ENCODE peak calls at places on chromosomes 7 and 10, in six cellular contexts. One of them, this sample, is unnamed.

GRCh38 chr7:29408841-29409243 is 154.8 kb upstream of the PRR15 start:
- DNase-seq in brain pericyte: peak
- DNase-seq in hippocampal formation: peak
- DNase-seq in ELF-1: peak
- DNase-seq in mammary epithelial cell: peak
- DNase-seq in effector CD8-positive, alpha-beta T cell: peak
- DNase-seq in this sample: peak

GRCh38 chr7:2523461-2523905 is 3.9 kb downstream of the LFNG start:
- DNase-seq in brain pericyte: no peak
- DNase-seq in hippocampal formation: no peak
- DNase-seq in ELF-1: peak
- DNase-seq in mammary epithelial cell: peak
- DNase-seq in effector CD8-positive, alpha-beta T cell: no peak
- DNase-seq in this sample: peak

GRCh38 chr10:8296090-8296741 is 241.7 kb downstream of the GATA3 start:
- DNase-seq in brain pericyte: no peak
- DNase-seq in hippocampal formation: no peak
- DNase-seq in ELF-1: peak
- DNase-seq in mammary epithelial cell: no peak
- DNase-seq in effector CD8-positive, alpha-beta T cell: no peak
- DNase-seq in this sample: no peak

GRCh38 chr10:110498982-110499795 is 1.5 kb downstream of the DUSP5 start:
- DNase-seq in brain pericyte: no peak
- DNase-seq in hippocampal formation: peak
- DNase-seq in ELF-1: peak
- DNase-seq in mammary epithelial cell: peak
- DNase-seq in effector CD8-positive, alpha-beta T cell: no peak
- DNase-seq in this sample: peak

GRCh38 chr10:93403741-93404354 is 78.3 kb downstream of the MYOF start:
- DNase-seq in brain pericyte: no peak
- DNase-seq in hippocampal formation: no peak
- DNase-seq in ELF-1: no peak
- DNase-seq in mammary epithelial cell: no peak
- DNase-seq in effector CD8-positive, alpha-beta T cell: no peak
- DNase-seq in this sample: no peak

GRCh38 chr7:32178731-32179366 is 108.6 kb upstream of the PDE1C start:
- DNase-seq in brain pericyte: no peak
- DNase-seq in hippocampal formation: no peak
- DNase-seq in ELF-1: no peak
- DNase-seq in mammary epithelial cell: no peak
- DNase-seq in effector CD8-positive, alpha-beta T cell: no peak
- DNase-seq in this sample: no peak

GRCh38 chr10:27150261-27150660 is 3.9 kb downstream of the YME1L1 start:
- DNase-seq in brain pericyte: no peak
- DNase-seq in hippocampal formation: no peak
- DNase-seq in ELF-1: no peak
- DNase-seq in mammary epithelial cell: no peak
- DNase-seq in effector CD8-positive, alpha-beta T cell: no peak
- DNase-seq in this sample: no peak

GRCh38 chr7:134420509-134421125 is 38.3 kb downstream of the AKR1B1 start:
- DNase-seq in brain pericyte: no peak
- DNase-seq in hippocampal formation: peak
- DNase-seq in ELF-1: peak
- DNase-seq in mammary epithelial cell: peak
- DNase-seq in effector CD8-positive, alpha-beta T cell: no peak
- DNase-seq in this sample: peak

GRCh38 chr7:107463139-107464078 is 6.4 kb upstream of the GPR22 start:
- DNase-seq in brain pericyte: peak
- DNase-seq in hippocampal formation: peak
- DNase-seq in ELF-1: peak
- DNase-seq in mammary epithelial cell: peak
- DNase-seq in effector CD8-positive, alpha-beta T cell: peak
- DNase-seq in this sample: peak

GRCh38 chr10:132363921-132364593 is 32.1 kb downstream of the LRRC27 start:
- DNase-seq in brain pericyte: no peak
- DNase-seq in hippocampal formation: no peak
- DNase-seq in ELF-1: no peak
- DNase-seq in mammary epithelial cell: no peak
- DNase-seq in effector CD8-positive, alpha-beta T cell: peak
- DNase-seq in this sample: peak

This sample was measured in kidney tubule cell.